ENCODE peak calls at places on chromosomes 4 and X, in four cellular contexts. F, R, N and Y are unnamed samples.

GRCh38 chr4:23822181-23822580 is 67.7 kb downstream of the PPARGC1A start:
- DNase-seq in F (no peak), N (no peak), R (no peak), Y (no peak)

GRCh38 chr4:41639291-41639690 is 101.3 kb downstream of the LIMCH1 start:
- DNase-seq in N (no peak), F (no peak), R (no peak), Y (no peak)

GRCh38 chr4:70936200-70936787 is 34.1 kb downstream of the MOB1B start:
- DNase-seq in R (no peak), F (no peak), N (peak; percentile 23), Y (no peak)

GRCh38 chr4:182809417-182810102 is 107.6 kb downstream of the DCTD start:
- DNase-seq in N (peak; percentile 6), R (no peak), F (peak; percentile 47), Y (no peak)

GRCh38 chrX:135625995-135626394 is 87.4 kb upstream of the CT45A1 start:
- DNase-seq in F (peak; percentile 39), N (peak; percentile 0), R (no peak), Y (no peak)

GRCh38 chrX:54920610-54921426 is at the start of gene TRO:
- DNase-seq in N (no peak), F (no peak), R (no peak), Y (no peak)

GRCh38 chr4:76179398-76180318 is 31.5 kb upstream of the NUP54 start:
- DNase-seq in F (peak; percentile 84), R (peak; percentile 62), N (peak; percentile 78), Y (peak; percentile 59)

GRCh38 chrX:63350979-63351616 is at the start of gene SPIN4:
- DNase-seq in N (peak; percentile 81), F (peak; percentile 89), R (peak; percentile 76), Y (peak; percentile 53)

GRCh38 chrX:136823175-136823574 is 42.4 kb upstream of the ARHGEF6 start:
- DNase-seq in N (peak; percentile 12), F (peak; percentile 67), R (peak; percentile 25), Y (no peak)

GRCh38 chr4:41763741-41764140 is 15.2 kb upstream of the PHOX2B start:
- DNase-seq in N (no peak), R (no peak), F (peak; percentile 50), Y (no peak)

GRCh38 chr4:177937051-177937450 is 494.8 kb upstream of the AGA start:
- DNase-seq in F (no peak), R (no peak), N (no peak), Y (no peak)

GRCh38 chr4:99205104-99205979 is 13.7 kb downstream of the ADH6 start:
- DNase-seq in F (no peak), N (peak; percentile 78), R (no peak), Y (no peak)

GRCh38 chr4:17846256-17846655 is 35.5 kb downstream of the NCAPG start:
- DNase-seq in R (no peak), N (no peak), F (peak; percentile 4), Y (no peak)

GRCh38 chr4:11805837-11806236 is 377.1 kb upstream of the HS3ST1 start:
- DNase-seq in F (peak; percentile 37), N (no peak), R (peak; percentile 28), Y (no peak)

GRCh38 chrX:108091878-108092291 is 307 bp downstream of the ATG4A start:
- DNase-seq in F (peak; percentile 21), R (no peak), N (no peak), Y (no peak)

GRCh38 chr4:78138252-78138651 is 81.1 kb downstream of the FRAS1 start:
- DNase-seq in F (no peak), R (no peak), N (no peak), Y (no peak)

GRCh38 chr4:65599335-65599734 is 71.0 kb downstream of the EPHA5 start:
- DNase-seq in R (peak; percentile 0), N (peak; percentile 10), F (peak; percentile 62), Y (no peak)

GRCh38 chr4:76016383-76016782 is 6.9 kb downstream of the CXCL10 start:
- DNase-seq in R (peak; percentile 80), N (no peak), F (peak; percentile 83), Y (peak; percentile 43)

GRCh38 chr4:118032691-118033090 is 1.6 kb upstream of the NDST3 start:
- DNase-seq in F (peak; percentile 60), N (no peak), R (peak; percentile 51), Y (no peak)

GRCh38 chr4:110106946-110107325 is 91.5 kb downstream of the ELOVL6 start:
- DNase-seq in N (peak; percentile 61), R (no peak), F (peak; percentile 68), Y (no peak)

GRCh38 chr4:108078024-108078733 is 88.5 kb downstream of the HADH start:
- DNase-seq in N (no peak), F (no peak), R (no peak), Y (no peak)

GRCh38 chrX:45623266-45623665 is 422.6 kb upstream of the DIPK2B start:
- DNase-seq in R (peak; percentile 61), N (peak; percentile 95), F (peak; percentile 67), Y (no peak)

GRCh38 chr4:145554691-145555090 is 64.5 kb upstream of the MMAA start:
- DNase-seq in N (no peak), F (peak; percentile 10), R (no peak), Y (no peak)

GRCh38 chr4:172666711-172667368 is 501.8 kb upstream of the GALNT7 start:
- DNase-seq in N (no peak), F (no peak), R (no peak), Y (no peak)

GRCh38 chr4:108240356-108240755 is 71.6 kb upstream of the LEF1 start:
- DNase-seq in F (no peak), N (peak; percentile 19), R (peak; percentile 2), Y (no peak)

GRCh38 chr4:175953960-175954521 is 111.6 kb upstream of the WDR17 start:
- DNase-seq in F (peak; percentile 35), N (no peak), R (no peak), Y (no peak)
- TF ChIP-seq CTCF in F (peak; percentile 48), N (no peak), R (peak; percentile 38), Y (peak; percentile 42)

GRCh38 chrX:50707955-50708694 is 105.9 kb downstream of the SHROOM4 start:
- DNase-seq in F (no peak), N (peak; percentile 63), R (no peak), Y (no peak)

GRCh38 chrX:50712777-50713176 is 101.2 kb downstream of the SHROOM4 start:
- DNase-seq in R (no peak), F (no peak), N (no peak), Y (no peak)

GRCh38 chrX:50707376-50707775 is 106.6 kb downstream of the SHROOM4 start:
- DNase-seq in F (peak; percentile 43), N (no peak), R (peak; percentile 18), Y (no peak)

DNA sequence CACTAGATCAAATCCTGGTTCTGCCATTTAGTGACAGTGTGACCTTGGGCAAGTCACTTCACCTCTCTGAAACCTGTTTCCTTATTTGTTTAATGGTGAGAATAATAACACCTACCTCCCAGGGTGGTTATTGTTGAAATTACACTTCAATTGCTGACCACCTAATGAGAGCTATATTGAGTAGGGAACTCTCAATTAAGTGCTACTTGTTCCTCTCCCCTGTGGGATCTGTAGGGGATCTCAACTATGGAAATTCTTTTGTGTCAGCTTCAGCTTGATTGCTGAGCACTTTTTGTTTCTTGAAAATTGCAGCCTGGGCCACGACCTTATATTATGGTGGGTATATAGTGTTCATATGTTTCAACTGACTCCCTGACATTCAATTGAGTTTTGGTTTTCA is 102.1 kb downstream of the SHROOM4 start:
- DNase-seq in N (no peak), R (no peak), F (no peak), Y (no peak)
- H3K4me3 ChIP-seq in N (no peak overlapping the region), R (no peak overlapping the region), F (no peak overlapping the region), Y (no peak overlapping the region)

GRCh38 chr4:8366601-8367000 is 73.9 kb downstream of the ACOX3 start:
- DNase-seq in N (no peak), R (no peak), F (no peak), Y (no peak)
- TF ChIP-seq CTCF in N (no peak), R (no peak), F (no peak), Y (no peak)

DNA sequence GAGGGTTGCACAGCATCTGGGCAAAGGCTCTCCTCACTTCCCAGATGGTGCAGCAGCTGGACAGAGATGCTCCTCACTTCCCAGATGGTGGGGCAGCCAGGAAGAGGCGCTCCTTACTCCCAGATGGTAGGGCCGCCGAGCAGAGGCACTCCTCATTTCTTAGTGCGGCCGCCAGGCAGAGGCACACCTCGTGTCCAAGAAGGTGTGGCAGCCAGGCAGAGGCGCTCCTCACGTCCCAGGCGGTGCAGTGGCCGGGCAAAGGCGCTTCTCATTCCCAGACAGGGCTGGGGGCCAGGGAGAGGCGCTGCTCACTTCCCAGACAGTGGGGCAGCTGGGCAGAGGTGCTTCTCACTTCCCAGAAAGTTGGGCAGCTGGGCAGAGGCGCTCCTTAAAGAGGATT is 48.8 kb downstream of the ZNF732 start:
- DNase-seq in N (no peak), F (no peak), R (no peak), Y (no peak)
- H3K4me3 ChIP-seq in N (no peak overlapping the region), F (no peak overlapping the region), R (no peak overlapping the region), Y (no peak overlapping the region)

DNA sequence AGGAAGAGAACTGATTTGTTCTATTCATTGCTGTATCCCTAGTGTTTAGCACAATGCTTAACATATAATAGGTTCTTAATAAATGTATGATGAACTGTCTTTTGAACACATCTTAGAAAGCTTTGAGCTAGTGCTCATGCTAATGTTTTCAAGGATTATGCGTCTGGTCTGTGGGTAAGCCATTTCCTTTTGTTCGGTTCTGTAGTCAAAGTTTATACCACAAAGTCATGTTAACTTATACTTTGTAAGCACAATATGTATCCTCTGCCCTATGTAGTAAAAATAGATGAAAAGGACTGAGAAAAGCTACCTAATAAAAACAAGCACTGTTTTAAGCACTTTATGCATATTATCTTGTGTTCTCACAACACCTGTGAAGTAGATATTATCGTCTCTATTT is 301.9 kb downstream of the GLUD2 start:
- DNase-seq in N (no peak), F (no peak), R (no peak), Y (no peak)
- TF ChIP-seq CTCF in N (no peak), F (no peak), R (no peak), Y (no peak)

GRCh38 chr4:152100378-152101201 is 339.8 kb upstream of the GATB start:
- DNase-seq in F (peak; percentile 80), R (peak; percentile 37), N (no peak), Y (peak; percentile 37)
- H3K4me3 ChIP-seq in F (peak overlapping the region; percentile 27), R (no peak overlapping the region), N (no peak overlapping the region), Y (no peak overlapping the region)

GRCh38 chr4:127731406-127731805 is 1.2 kb downstream of the SLC25A31 start:
- DNase-seq in N (no peak), R (no peak), F (no peak), Y (no peak)

GRCh38 chr4:127730142-127730913 is at the start of gene SLC25A31:
- DNase-seq in F (no peak), R (no peak), N (no peak), Y (no peak)

GRCh38 chr4:127737295-127737694 is 7.1 kb downstream of the SLC25A31 start:
- DNase-seq in R (no peak), F (no peak), N (no peak), Y (no peak)

GRCh38 chr4:127734976-127735375 is 4.8 kb downstream of the SLC25A31 start:
- DNase-seq in N (no peak), R (no peak), F (no peak), Y (no peak)

DNA sequence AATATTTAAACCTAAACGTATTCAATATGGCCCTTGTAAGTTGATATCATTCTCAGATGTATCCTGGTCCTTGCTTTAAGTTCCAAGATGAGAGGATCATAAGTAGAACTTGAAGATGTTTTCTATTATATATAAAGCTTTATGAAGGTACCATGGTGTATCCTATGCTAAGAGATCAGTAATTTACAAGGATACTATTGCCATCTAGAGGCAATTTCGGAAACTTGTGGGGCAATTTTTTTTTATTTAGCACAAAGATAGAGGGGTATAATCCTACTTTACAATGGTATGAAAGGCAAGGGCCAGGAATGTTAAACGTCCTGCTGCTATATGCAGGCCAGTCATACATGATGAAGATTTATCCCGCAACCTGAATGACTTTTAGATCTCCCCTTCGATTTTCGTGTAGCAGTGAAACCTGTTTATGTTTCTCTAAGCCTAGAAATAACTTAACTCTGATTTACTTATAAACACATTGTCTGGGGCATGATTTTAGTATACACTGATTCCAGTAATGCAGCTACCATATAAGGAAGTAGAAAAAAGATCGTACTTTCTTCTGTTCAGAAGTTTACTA is 2.5 kb downstream of the SLC25A31 start:
- DNase-seq in N (peak; percentile 51), F (peak; percentile 77), R (peak; percentile 27), Y (peak; percentile 3)
- TF ChIP-seq CTCF in N (peak; percentile 74), F (peak; percentile 73), R (peak; percentile 59), Y (peak; percentile 25)